ENCODE peak calls at places on chromosomes 11 and 22, in eight cellular contexts. One of them, this sample, is unnamed.

GRCh38 chr22:36356708-36357694 is 30.8 kb downstream of the MYH9 start:
- DNase-seq in amniotic stem cell: no peak
- DNase-seq in stimulated activated CD8-positive, alpha-beta memory T cell treated with anti-CD3 and anti-CD28 coated beads, Interleukin-15, amount 100 ng/mL, for 48 hours: no peak
- DNase-seq in activated naive CD4-positive, alpha-beta T cell treated with Interleukin-2 at 50 U/mL for 16 hours: peak; percentile 63
- DNase-seq in RPMI8226: no peak
- DNase-seq in progenitor cell of endocrine pancreas: no peak
- DNase-seq in brain microvascular endothelial cell: no peak
- DNase-seq in effector memory CD8-positive, alpha-beta T cell: peak; percentile 66
- DNase-seq in this sample: no peak

GRCh38 chr11:107789767-107790166 is 68.8 kb downstream of the SLC35F2 start:
- DNase-seq in amniotic stem cell: no peak
- DNase-seq in stimulated activated CD8-positive, alpha-beta memory T cell treated with anti-CD3 and anti-CD28 coated beads, Interleukin-15, amount 100 ng/mL, for 48 hours: no peak
- DNase-seq in activated naive CD4-positive, alpha-beta T cell treated with Interleukin-2 at 50 U/mL for 16 hours: no peak
- DNase-seq in RPMI8226: no peak
- DNase-seq in progenitor cell of endocrine pancreas: no peak
- DNase-seq in brain microvascular endothelial cell: no peak
- DNase-seq in effector memory CD8-positive, alpha-beta T cell: no peak
- DNase-seq in this sample: no peak

GRCh38 chr22:40310081-40310770 is 36.1 kb upstream of the ADSL start:
- DNase-seq in amniotic stem cell: peak; percentile 53
- DNase-seq in stimulated activated CD8-positive, alpha-beta memory T cell treated with anti-CD3 and anti-CD28 coated beads, Interleukin-15, amount 100 ng/mL, for 48 hours: no peak
- DNase-seq in activated naive CD4-positive, alpha-beta T cell treated with Interleukin-2 at 50 U/mL for 16 hours: no peak
- DNase-seq in RPMI8226: no peak
- DNase-seq in progenitor cell of endocrine pancreas: no peak
- DNase-seq in brain microvascular endothelial cell: peak; percentile 77
- DNase-seq in effector memory CD8-positive, alpha-beta T cell: no peak
- DNase-seq in this sample: no peak

GRCh38 chr11:61587951-61588695 is 7.2 kb upstream of the SYT7 start:
- DNase-seq in amniotic stem cell: no peak
- DNase-seq in stimulated activated CD8-positive, alpha-beta memory T cell treated with anti-CD3 and anti-CD28 coated beads, Interleukin-15, amount 100 ng/mL, for 48 hours: peak; percentile 47
- DNase-seq in activated naive CD4-positive, alpha-beta T cell treated with Interleukin-2 at 50 U/mL for 16 hours: peak; percentile 74
- DNase-seq in RPMI8226: peak; percentile 60
- DNase-seq in progenitor cell of endocrine pancreas: peak; percentile 42
- DNase-seq in brain microvascular endothelial cell: no peak
- DNase-seq in effector memory CD8-positive, alpha-beta T cell: peak; percentile 59
- DNase-seq in this sample: peak; percentile 78

GRCh38 chr11:107821199-107821926 is 37.2 kb downstream of the SLC35F2 start:
- DNase-seq in amniotic stem cell: no peak
- DNase-seq in stimulated activated CD8-positive, alpha-beta memory T cell treated with anti-CD3 and anti-CD28 coated beads, Interleukin-15, amount 100 ng/mL, for 48 hours: no peak
- DNase-seq in activated naive CD4-positive, alpha-beta T cell treated with Interleukin-2 at 50 U/mL for 16 hours: no peak
- DNase-seq in RPMI8226: no peak
- DNase-seq in progenitor cell of endocrine pancreas: no peak
- DNase-seq in brain microvascular endothelial cell: no peak
- DNase-seq in effector memory CD8-positive, alpha-beta T cell: no peak
- DNase-seq in this sample: no peak

GRCh38 chr11:133162228-133162627 is 370.1 kb downstream of the OPCML start:
- DNase-seq in amniotic stem cell: no peak
- DNase-seq in stimulated activated CD8-positive, alpha-beta memory T cell treated with anti-CD3 and anti-CD28 coated beads, Interleukin-15, amount 100 ng/mL, for 48 hours: no peak
- DNase-seq in activated naive CD4-positive, alpha-beta T cell treated with Interleukin-2 at 50 U/mL for 16 hours: no peak
- DNase-seq in RPMI8226: no peak
- DNase-seq in progenitor cell of endocrine pancreas: no peak
- DNase-seq in brain microvascular endothelial cell: no peak
- DNase-seq in effector memory CD8-positive, alpha-beta T cell: no peak
- DNase-seq in this sample: no peak

GRCh38 chr11:5123802-5124521 is 14.2 kb downstream of the OR52A5 start:
- DNase-seq in amniotic stem cell: peak; percentile 36
- DNase-seq in stimulated activated CD8-positive, alpha-beta memory T cell treated with anti-CD3 and anti-CD28 coated beads, Interleukin-15, amount 100 ng/mL, for 48 hours: peak; percentile 10
- DNase-seq in activated naive CD4-positive, alpha-beta T cell treated with Interleukin-2 at 50 U/mL for 16 hours: peak; percentile 40
- DNase-seq in RPMI8226: peak; percentile 48
- DNase-seq in progenitor cell of endocrine pancreas: peak; percentile 41
- DNase-seq in brain microvascular endothelial cell: peak; percentile 81
- DNase-seq in effector memory CD8-positive, alpha-beta T cell: peak; percentile 23
- DNase-seq in this sample: peak; percentile 49

GRCh38 chr11:75639752-75640151 is 29.1 kb downstream of the MAP6 start:
- DNase-seq in amniotic stem cell: no peak
- DNase-seq in stimulated activated CD8-positive, alpha-beta memory T cell treated with anti-CD3 and anti-CD28 coated beads, Interleukin-15, amount 100 ng/mL, for 48 hours: no peak
- DNase-seq in activated naive CD4-positive, alpha-beta T cell treated with Interleukin-2 at 50 U/mL for 16 hours: no peak
- DNase-seq in RPMI8226: peak; percentile 96
- DNase-seq in progenitor cell of endocrine pancreas: no peak
- DNase-seq in brain microvascular endothelial cell: peak; percentile 39
- DNase-seq in effector memory CD8-positive, alpha-beta T cell: no peak
- DNase-seq in this sample: peak; percentile 57

GRCh38 chr11:43968719-43969118 is 26.3 kb downstream of the C11orf96 start:
- DNase-seq in amniotic stem cell: no peak
- DNase-seq in stimulated activated CD8-positive, alpha-beta memory T cell treated with anti-CD3 and anti-CD28 coated beads, Interleukin-15, amount 100 ng/mL, for 48 hours: no peak
- DNase-seq in activated naive CD4-positive, alpha-beta T cell treated with Interleukin-2 at 50 U/mL for 16 hours: no peak
- DNase-seq in RPMI8226: no peak
- DNase-seq in progenitor cell of endocrine pancreas: no peak
- DNase-seq in brain microvascular endothelial cell: no peak
- DNase-seq in effector memory CD8-positive, alpha-beta T cell: no peak
- DNase-seq in this sample: no peak

GRCh38 chr22:48887394-48888332 is 940.0 kb downstream of the BRD1 start:
- DNase-seq in amniotic stem cell: no peak
- DNase-seq in stimulated activated CD8-positive, alpha-beta memory T cell treated with anti-CD3 and anti-CD28 coated beads, Interleukin-15, amount 100 ng/mL, for 48 hours: no peak
- DNase-seq in activated naive CD4-positive, alpha-beta T cell treated with Interleukin-2 at 50 U/mL for 16 hours: no peak
- DNase-seq in RPMI8226: no peak
- DNase-seq in progenitor cell of endocrine pancreas: no peak
- DNase-seq in brain microvascular endothelial cell: no peak
- DNase-seq in effector memory CD8-positive, alpha-beta T cell: no peak
- DNase-seq in this sample: no peak

GRCh38 chr11:46200537-46201281 is 76.8 kb upstream of the CREB3L1 start:
- DNase-seq in amniotic stem cell: no peak
- DNase-seq in stimulated activated CD8-positive, alpha-beta memory T cell treated with anti-CD3 and anti-CD28 coated beads, Interleukin-15, amount 100 ng/mL, for 48 hours: no peak
- DNase-seq in activated naive CD4-positive, alpha-beta T cell treated with Interleukin-2 at 50 U/mL for 16 hours: no peak
- DNase-seq in RPMI8226: no peak
- DNase-seq in progenitor cell of endocrine pancreas: no peak
- DNase-seq in brain microvascular endothelial cell: no peak
- DNase-seq in effector memory CD8-positive, alpha-beta T cell: no peak
- DNase-seq in this sample: no peak

GRCh38 chr11:82969811-82970210 is 68.3 kb downstream of the DDIAS start:
- DNase-seq in amniotic stem cell: no peak
- DNase-seq in stimulated activated CD8-positive, alpha-beta memory T cell treated with anti-CD3 and anti-CD28 coated beads, Interleukin-15, amount 100 ng/mL, for 48 hours: no peak
- DNase-seq in activated naive CD4-positive, alpha-beta T cell treated with Interleukin-2 at 50 U/mL for 16 hours: no peak
- DNase-seq in RPMI8226: peak; percentile 82
- DNase-seq in progenitor cell of endocrine pancreas: no peak
- DNase-seq in brain microvascular endothelial cell: no peak
- DNase-seq in effector memory CD8-positive, alpha-beta T cell: no peak
- DNase-seq in this sample: no peak

GRCh38 chr22:24994070-24994763 is 41.7 kb downstream of the KIAA1671 start:
- DNase-seq in amniotic stem cell: no peak
- DNase-seq in stimulated activated CD8-positive, alpha-beta memory T cell treated with anti-CD3 and anti-CD28 coated beads, Interleukin-15, amount 100 ng/mL, for 48 hours: peak; percentile 41
- DNase-seq in activated naive CD4-positive, alpha-beta T cell treated with Interleukin-2 at 50 U/mL for 16 hours: peak; percentile 31
- DNase-seq in RPMI8226: peak; percentile 61
- DNase-seq in progenitor cell of endocrine pancreas: no peak
- DNase-seq in brain microvascular endothelial cell: no peak
- DNase-seq in effector memory CD8-positive, alpha-beta T cell: no peak
- DNase-seq in this sample: peak; percentile 85

GRCh38 chr11:2414616-2415015 is 14.1 kb downstream of the TSSC4 start:
- DNase-seq in amniotic stem cell: no peak
- DNase-seq in stimulated activated CD8-positive, alpha-beta memory T cell treated with anti-CD3 and anti-CD28 coated beads, Interleukin-15, amount 100 ng/mL, for 48 hours: no peak
- DNase-seq in activated naive CD4-positive, alpha-beta T cell treated with Interleukin-2 at 50 U/mL for 16 hours: no peak
- DNase-seq in RPMI8226: no peak
- DNase-seq in progenitor cell of endocrine pancreas: no peak
- DNase-seq in brain microvascular endothelial cell: no peak
- DNase-seq in effector memory CD8-positive, alpha-beta T cell: no peak
- DNase-seq in this sample: no peak

GRCh38 chr11:68657021-68657780 is 27.1 kb upstream of the GAL start:
- DNase-seq in amniotic stem cell: no peak
- DNase-seq in stimulated activated CD8-positive, alpha-beta memory T cell treated with anti-CD3 and anti-CD28 coated beads, Interleukin-15, amount 100 ng/mL, for 48 hours: no peak
- DNase-seq in activated naive CD4-positive, alpha-beta T cell treated with Interleukin-2 at 50 U/mL for 16 hours: no peak
- DNase-seq in RPMI8226: no peak
- DNase-seq in progenitor cell of endocrine pancreas: no peak
- DNase-seq in brain microvascular endothelial cell: no peak
- DNase-seq in effector memory CD8-positive, alpha-beta T cell: no peak
- DNase-seq in this sample: no peak

GRCh38 chr11:78784321-78785061 is 209.8 kb upstream of the NARS2 start:
- DNase-seq in amniotic stem cell: peak; percentile 28
- DNase-seq in stimulated activated CD8-positive, alpha-beta memory T cell treated with anti-CD3 and anti-CD28 coated beads, Interleukin-15, amount 100 ng/mL, for 48 hours: no peak
- DNase-seq in activated naive CD4-positive, alpha-beta T cell treated with Interleukin-2 at 50 U/mL for 16 hours: no peak
- DNase-seq in RPMI8226: no peak
- DNase-seq in progenitor cell of endocrine pancreas: no peak
- DNase-seq in brain microvascular endothelial cell: peak; percentile 68
- DNase-seq in effector memory CD8-positive, alpha-beta T cell: no peak
- DNase-seq in this sample: no peak

GRCh38 chr22:23158516-23159286 is 13.4 kb downstream of the RAB36 start:
- DNase-seq in amniotic stem cell: no peak
- DNase-seq in stimulated activated CD8-positive, alpha-beta memory T cell treated with anti-CD3 and anti-CD28 coated beads, Interleukin-15, amount 100 ng/mL, for 48 hours: no peak
- DNase-seq in activated naive CD4-positive, alpha-beta T cell treated with Interleukin-2 at 50 U/mL for 16 hours: no peak
- DNase-seq in RPMI8226: no peak
- DNase-seq in progenitor cell of endocrine pancreas: no peak
- DNase-seq in brain microvascular endothelial cell: no peak
- DNase-seq in effector memory CD8-positive, alpha-beta T cell: no peak
- DNase-seq in this sample: no peak

GRCh38 chr22:37278261-37278660 is 4.0 kb upstream of the CYTH4 start:
- DNase-seq in amniotic stem cell: no peak
- DNase-seq in stimulated activated CD8-positive, alpha-beta memory T cell treated with anti-CD3 and anti-CD28 coated beads, Interleukin-15, amount 100 ng/mL, for 48 hours: no peak
- DNase-seq in activated naive CD4-positive, alpha-beta T cell treated with Interleukin-2 at 50 U/mL for 16 hours: no peak
- DNase-seq in RPMI8226: no peak
- DNase-seq in progenitor cell of endocrine pancreas: no peak
- DNase-seq in brain microvascular endothelial cell: no peak
- DNase-seq in effector memory CD8-positive, alpha-beta T cell: no peak
- DNase-seq in this sample: no peak

GRCh38 chr22:45335021-45335818 is 25.5 kb downstream of the FAM118A start:
- DNase-seq in amniotic stem cell: no peak
- DNase-seq in stimulated activated CD8-positive, alpha-beta memory T cell treated with anti-CD3 and anti-CD28 coated beads, Interleukin-15, amount 100 ng/mL, for 48 hours: no peak
- DNase-seq in activated naive CD4-positive, alpha-beta T cell treated with Interleukin-2 at 50 U/mL for 16 hours: no peak
- DNase-seq in RPMI8226: no peak
- DNase-seq in progenitor cell of endocrine pancreas: no peak
- DNase-seq in brain microvascular endothelial cell: no peak
- DNase-seq in effector memory CD8-positive, alpha-beta T cell: no peak
- DNase-seq in this sample: no peak

GRCh38 chr11:78796956-78797355 is 222.3 kb upstream of the NARS2 start:
- DNase-seq in amniotic stem cell: peak; percentile 71
- DNase-seq in stimulated activated CD8-positive, alpha-beta memory T cell treated with anti-CD3 and anti-CD28 coated beads, Interleukin-15, amount 100 ng/mL, for 48 hours: no peak
- DNase-seq in activated naive CD4-positive, alpha-beta T cell treated with Interleukin-2 at 50 U/mL for 16 hours: no peak
- DNase-seq in RPMI8226: no peak
- DNase-seq in progenitor cell of endocrine pancreas: no peak
- DNase-seq in brain microvascular endothelial cell: peak; percentile 94
- DNase-seq in effector memory CD8-positive, alpha-beta T cell: no peak
- DNase-seq in this sample: no peak

GRCh38 chr11:24421766-24422165 is 75.1 kb upstream of the LUZP2 start:
- DNase-seq in amniotic stem cell: no peak
- DNase-seq in stimulated activated CD8-positive, alpha-beta memory T cell treated with anti-CD3 and anti-CD28 coated beads, Interleukin-15, amount 100 ng/mL, for 48 hours: no peak
- DNase-seq in activated naive CD4-positive, alpha-beta T cell treated with Interleukin-2 at 50 U/mL for 16 hours: no peak
- DNase-seq in RPMI8226: no peak
- DNase-seq in progenitor cell of endocrine pancreas: no peak
- DNase-seq in brain microvascular endothelial cell: peak; percentile 4
- DNase-seq in effector memory CD8-positive, alpha-beta T cell: no peak
- DNase-seq in this sample: no peak

GRCh38 chr11:251550-251949 is 14.8 kb downstream of the PSMD13 start:
- DNase-seq in amniotic stem cell: no peak
- DNase-seq in stimulated activated CD8-positive, alpha-beta memory T cell treated with anti-CD3 and anti-CD28 coated beads, Interleukin-15, amount 100 ng/mL, for 48 hours: no peak
- DNase-seq in activated naive CD4-positive, alpha-beta T cell treated with Interleukin-2 at 50 U/mL for 16 hours: no peak
- DNase-seq in RPMI8226: no peak
- DNase-seq in progenitor cell of endocrine pancreas: no peak
- DNase-seq in brain microvascular endothelial cell: no peak
- DNase-seq in effector memory CD8-positive, alpha-beta T cell: no peak
- DNase-seq in this sample: no peak

This sample was measured in left colon.